ENCODE peak calls at places on chromosomes 3 and 15, in five cellular contexts. One of them, this sample, is unnamed.

GRCh38 chr3:111831840-111832239 is 27.2 kb upstream of the PHLDB2 start:
- DNase-seq in A549: no peak
- DNase-seq in dorsolateral prefrontal cortex: no peak
- DNase-seq in IMR-90: no peak
- DNase-seq in cardiac muscle cell: no peak
- DNase-seq in this sample: no peak

GRCh38 chr15:95739161-95739560 is 591.3 kb upstream of the NR2F2 start:
- DNase-seq in IMR-90: no peak
- DNase-seq in cardiac muscle cell: no peak
- DNase-seq in A549: no peak
- DNase-seq in dorsolateral prefrontal cortex: no peak
- DNase-seq in this sample: no peak

GRCh38 chr3:134327594-134327975 is 46.7 kb downstream of the AMOTL2 start:
- DNase-seq in dorsolateral prefrontal cortex: no peak
- DNase-seq in IMR-90: peak
- DNase-seq in cardiac muscle cell: no peak
- DNase-seq in A549: peak
- DNase-seq in this sample: no peak

GRCh38 chr3:13863929-13864595 is 15.8 kb downstream of the WNT7A start:
- DNase-seq in IMR-90: no peak
- DNase-seq in dorsolateral prefrontal cortex: no peak
- DNase-seq in A549: no peak
- DNase-seq in cardiac muscle cell: no peak
- DNase-seq in this sample: no peak

GRCh38 chr15:39468341-39468740 is 112.5 kb upstream of the THBS1 start:
- DNase-seq in cardiac muscle cell: no peak
- DNase-seq in dorsolateral prefrontal cortex: no peak
- DNase-seq in IMR-90: no peak
- DNase-seq in A549: no peak
- DNase-seq in this sample: no peak

GRCh38 chr3:193673845-193674244 is 80.8 kb downstream of the OPA1 start:
- DNase-seq in IMR-90: no peak
- DNase-seq in A549: no peak
- DNase-seq in cardiac muscle cell: no peak
- DNase-seq in dorsolateral prefrontal cortex: peak
- DNase-seq in this sample: peak

GRCh38 chr3:14651440-14652251 is at the start of gene CCDC174:
- DNase-seq in IMR-90: peak
- DNase-seq in dorsolateral prefrontal cortex: peak
- DNase-seq in A549: peak
- DNase-seq in cardiac muscle cell: peak
- DNase-seq in this sample: peak

GRCh38 chr15:69802432-69802831 is 295.3 kb downstream of the TLE3 start:
- DNase-seq in A549: no peak
- DNase-seq in cardiac muscle cell: no peak
- DNase-seq in IMR-90: no peak
- DNase-seq in dorsolateral prefrontal cortex: no peak
- DNase-seq in this sample: no peak

GRCh38 chr3:152556731-152557254 is 278.1 kb upstream of the P2RY1 start:
- DNase-seq in cardiac muscle cell: peak
- DNase-seq in A549: peak
- DNase-seq in IMR-90: peak
- DNase-seq in dorsolateral prefrontal cortex: no peak
- DNase-seq in this sample: no peak

GRCh38 chr15:42832577-42832976 is 88.0 kb downstream of the TTBK2 start:
- DNase-seq in dorsolateral prefrontal cortex: no peak
- DNase-seq in cardiac muscle cell: no peak
- DNase-seq in A549: peak
- DNase-seq in IMR-90: peak
- DNase-seq in this sample: no peak

GRCh38 chr15:90184786-90185704 is 16.1 kb upstream of the SEMA4B start:
- DNase-seq in A549: peak
- DNase-seq in dorsolateral prefrontal cortex: peak
- DNase-seq in IMR-90: no peak
- DNase-seq in cardiac muscle cell: peak
- DNase-seq in this sample: peak

GRCh38 chr15:47781527-47781926 is 64.2 kb downstream of the SEMA6D start:
- DNase-seq in dorsolateral prefrontal cortex: no peak
- DNase-seq in IMR-90: no peak
- DNase-seq in A549: no peak
- DNase-seq in cardiac muscle cell: no peak
- DNase-seq in this sample: no peak

GRCh38 chr15:51724673-51725072 is 12.8 kb downstream of the LYSMD2 start:
- DNase-seq in A549: no peak
- DNase-seq in IMR-90: no peak
- DNase-seq in dorsolateral prefrontal cortex: no peak
- DNase-seq in cardiac muscle cell: no peak
- DNase-seq in this sample: no peak

GRCh38 chr15:62112616-62113593 is 46.1 kb downstream of the C2CD4A start:
- DNase-seq in A549: peak
- DNase-seq in dorsolateral prefrontal cortex: no peak
- DNase-seq in cardiac muscle cell: no peak
- DNase-seq in IMR-90: peak
- DNase-seq in this sample: no peak

GRCh38 chr3:156388469-156389150 is 166.3 kb downstream of the SSR3 start:
- DNase-seq in A549: no peak
- DNase-seq in cardiac muscle cell: no peak
- DNase-seq in IMR-90: peak
- DNase-seq in dorsolateral prefrontal cortex: no peak
- DNase-seq in this sample: no peak

GRCh38 chr15:40958723-40959122 is 5.5 kb downstream of the CHAC1 start:
- DNase-seq in cardiac muscle cell: no peak
- DNase-seq in IMR-90: no peak
- DNase-seq in A549: no peak
- DNase-seq in dorsolateral prefrontal cortex: no peak
- DNase-seq in this sample: no peak

GRCh38 chr15:58080398-58080797 is 14.9 kb upstream of the ALDH1A2 start:
- DNase-seq in IMR-90: no peak
- DNase-seq in dorsolateral prefrontal cortex: no peak
- DNase-seq in cardiac muscle cell: no peak
- DNase-seq in A549: no peak
- DNase-seq in this sample: no peak

GRCh38 chr15:26392956-26393355 is 379.9 kb downstream of the GABRB3 start:
- DNase-seq in cardiac muscle cell: no peak
- DNase-seq in dorsolateral prefrontal cortex: no peak
- DNase-seq in A549: no peak
- DNase-seq in IMR-90: no peak
- DNase-seq in this sample: no peak

GRCh38 chr3:136752327-136753111 is at the start of gene STAG1:
- DNase-seq in cardiac muscle cell: peak
- DNase-seq in A549: peak
- DNase-seq in IMR-90: peak
- DNase-seq in dorsolateral prefrontal cortex: peak
- DNase-seq in this sample: peak

DNA sequence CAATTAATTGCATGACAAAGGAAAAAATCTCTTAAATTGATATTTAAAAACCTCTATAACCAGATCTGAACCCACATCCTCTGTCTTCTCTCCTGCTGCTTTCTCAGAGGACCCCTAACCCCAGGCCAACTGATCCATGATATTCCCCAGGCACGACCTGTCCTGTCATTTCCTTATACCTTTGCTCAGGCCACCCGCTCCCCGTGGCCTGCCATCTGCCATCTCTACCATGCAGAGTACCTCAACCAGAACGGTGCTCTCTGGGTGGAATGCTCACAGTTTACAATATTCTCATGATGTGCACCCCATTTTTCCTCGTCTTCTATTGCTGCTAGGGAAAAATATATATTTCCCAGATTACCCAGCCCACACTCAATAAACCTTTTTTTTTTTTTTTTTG is 57.7 kb downstream of the ARHGEF3 start:
- DNase-seq in cardiac muscle cell: no peak
- DNase-seq in A549: no peak
- DNase-seq in IMR-90: no peak
- DNase-seq in dorsolateral prefrontal cortex: no peak
- DNase-seq in this sample: no peak
- H3K27ac ChIP-seq in cardiac muscle cell: no peak
- H3K27ac ChIP-seq in A549: no peak
- H3K27ac ChIP-seq in IMR-90: no peak
- H3K27ac ChIP-seq in dorsolateral prefrontal cortex: no peak
- H3K27ac ChIP-seq in this sample: no peak

GRCh38 chr3:48563382-48563918 is at the start of gene UCN2:
- DNase-seq in dorsolateral prefrontal cortex: no peak
- DNase-seq in IMR-90: peak
- DNase-seq in A549: no peak
- DNase-seq in cardiac muscle cell: no peak
- DNase-seq in this sample: no peak

GRCh38 chr3:48565591-48566400 is 2.2 kb upstream of the UCN2 start:
- DNase-seq in A549: peak
- DNase-seq in dorsolateral prefrontal cortex: no peak
- DNase-seq in IMR-90: peak
- DNase-seq in cardiac muscle cell: no peak
- DNase-seq in this sample: no peak

GRCh38 chr3:48565186-48565585 is 1.6 kb upstream of the UCN2 start:
- DNase-seq in dorsolateral prefrontal cortex: no peak
- DNase-seq in cardiac muscle cell: no peak
- DNase-seq in A549: no peak
- DNase-seq in IMR-90: no peak
- DNase-seq in this sample: no peak

GRCh38 chr3:48564022-48564421 is 441 bp upstream of the UCN2 start:
- DNase-seq in A549: peak
- DNase-seq in IMR-90: peak
- DNase-seq in cardiac muscle cell: no peak
- DNase-seq in dorsolateral prefrontal cortex: peak
- DNase-seq in this sample: no peak

DNA sequence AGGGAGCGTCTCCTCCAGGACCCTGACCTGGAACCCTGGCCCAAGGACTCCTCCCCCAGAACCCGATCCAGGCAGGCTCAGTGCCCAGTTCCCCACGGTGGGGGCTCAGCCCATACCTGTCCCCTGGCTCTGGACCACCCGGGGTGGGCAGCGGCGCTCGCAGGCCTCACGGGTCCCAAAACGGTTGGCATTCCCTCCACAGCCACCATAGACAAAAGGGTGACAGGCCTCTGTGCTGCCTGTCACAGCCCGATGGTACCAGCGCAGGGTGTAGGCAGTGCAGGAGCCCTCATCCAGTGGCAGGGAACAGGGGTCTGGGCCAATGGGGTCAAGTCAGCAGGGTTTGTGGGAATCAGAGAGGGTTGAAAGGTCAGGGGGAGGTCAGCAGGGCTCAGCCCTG is 1.1 kb upstream of the UCN2 start:
- DNase-seq in IMR-90: no peak
- DNase-seq in cardiac muscle cell: no peak
- DNase-seq in A549: no peak
- DNase-seq in dorsolateral prefrontal cortex: no peak
- DNase-seq in this sample: no peak
- H3K27ac ChIP-seq in IMR-90: peak
- H3K27ac ChIP-seq in cardiac muscle cell: no peak
- H3K27ac ChIP-seq in A549: peak
- H3K27ac ChIP-seq in dorsolateral prefrontal cortex: peak
- H3K27ac ChIP-seq in this sample: no peak

GRCh38 chr15:75153084-75153483 is 48.6 kb upstream of the C15orf39 start:
- DNase-seq in A549: peak
- DNase-seq in IMR-90: peak
- DNase-seq in cardiac muscle cell: peak
- DNase-seq in dorsolateral prefrontal cortex: no peak
- DNase-seq in this sample: no peak
- H3K27ac ChIP-seq in A549: peak
- H3K27ac ChIP-seq in IMR-90: no peak
- H3K27ac ChIP-seq in cardiac muscle cell: no peak
- H3K27ac ChIP-seq in dorsolateral prefrontal cortex: no peak
- H3K27ac ChIP-seq in this sample: no peak

DNA sequence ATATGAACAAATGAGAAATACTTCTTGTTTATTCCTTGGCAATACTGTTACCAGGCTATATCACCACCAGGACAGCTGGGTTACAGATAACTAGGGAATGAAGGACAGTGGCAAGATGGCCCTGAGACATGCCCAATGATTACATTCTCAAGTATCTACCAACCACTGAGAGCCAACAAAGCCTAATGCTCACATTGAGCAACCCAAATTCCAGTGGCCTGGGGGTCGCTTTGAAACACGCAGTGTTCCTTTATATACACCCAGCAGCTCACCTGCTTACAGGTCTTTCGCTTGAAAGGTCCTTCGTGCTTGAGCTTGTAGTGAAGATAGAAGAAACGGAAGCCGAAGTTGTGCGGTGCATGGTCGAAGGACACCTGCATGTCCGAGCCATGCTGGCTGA is 45.1 kb downstream of the SPATA12 start:
- DNase-seq in A549: no peak
- DNase-seq in IMR-90: no peak
- DNase-seq in cardiac muscle cell: no peak
- DNase-seq in dorsolateral prefrontal cortex: no peak
- DNase-seq in this sample: no peak
- H3K27ac ChIP-seq in A549: no peak
- H3K27ac ChIP-seq in IMR-90: no peak
- H3K27ac ChIP-seq in cardiac muscle cell: no peak
- H3K27ac ChIP-seq in dorsolateral prefrontal cortex: no peak
- H3K27ac ChIP-seq in this sample: no peak

GRCh38 chr3:30695302-30696061 is 89.1 kb downstream of the TGFBR2 start:
- DNase-seq in A549: no peak
- DNase-seq in dorsolateral prefrontal cortex: no peak
- DNase-seq in IMR-90: no peak
- DNase-seq in cardiac muscle cell: no peak
- DNase-seq in this sample: no peak

GRCh38 chr3:30698549-30698948 is 92.1 kb downstream of the TGFBR2 start:
- DNase-seq in cardiac muscle cell: no peak
- DNase-seq in dorsolateral prefrontal cortex: no peak
- DNase-seq in IMR-90: no peak
- DNase-seq in A549: no peak
- DNase-seq in this sample: no peak

GRCh38 chr3:30694668-30695067 is 88.3 kb downstream of the TGFBR2 start:
- DNase-seq in cardiac muscle cell: no peak
- DNase-seq in A549: no peak
- DNase-seq in dorsolateral prefrontal cortex: no peak
- DNase-seq in IMR-90: no peak
- DNase-seq in this sample: no peak

GRCh38 chr3:30696901-30697300 is 90.5 kb downstream of the TGFBR2 start:
- DNase-seq in cardiac muscle cell: no peak
- DNase-seq in dorsolateral prefrontal cortex: no peak
- DNase-seq in A549: no peak
- DNase-seq in IMR-90: no peak
- DNase-seq in this sample: no peak

DNA sequence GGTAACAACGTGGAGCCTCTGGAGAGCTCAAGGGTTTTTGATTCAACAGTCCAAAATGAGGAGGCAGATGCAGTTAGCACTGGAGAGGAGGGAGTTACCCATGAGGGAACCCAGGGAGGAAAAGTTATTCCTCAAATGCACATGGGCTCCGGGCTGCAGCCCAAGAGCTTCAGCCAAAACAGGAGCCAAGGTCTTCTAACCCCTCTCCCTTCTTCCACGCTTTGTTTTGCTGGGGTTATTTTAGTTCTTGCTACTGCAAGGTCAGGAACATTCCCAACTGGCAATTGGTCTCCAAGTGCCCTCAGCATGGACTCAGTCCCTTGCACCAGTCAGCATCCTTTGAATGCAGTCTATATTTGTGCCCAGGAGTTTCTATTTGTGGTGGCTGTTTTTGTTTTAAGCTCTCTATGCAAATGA is 90.0 kb downstream of the TGFBR2 start:
- DNase-seq in dorsolateral prefrontal cortex: no peak
- DNase-seq in IMR-90: no peak
- DNase-seq in cardiac muscle cell: peak
- DNase-seq in A549: no peak
- DNase-seq in this sample: no peak
- H3K27ac ChIP-seq in dorsolateral prefrontal cortex: no peak
- H3K27ac ChIP-seq in IMR-90: no peak
- H3K27ac ChIP-seq in cardiac muscle cell: no peak
- H3K27ac ChIP-seq in A549: peak
- H3K27ac ChIP-seq in this sample: no peak